ENCODE peak calls at places on chromosome 2, in four cellular contexts. Q, R, Z and P are unnamed samples.

GRCh38 chr2:23199115-23199918 is 185.7 kb upstream of the KLHL29 start:
- DNase-seq in Z (no peak), Q (no peak), R (peak; percentile 30), P (no peak)

GRCh38 chr2:220580113-220580512 is 952.7 kb downstream of the SLC4A3 start:
- DNase-seq in Q (no peak), Z (no peak), R (no peak), P (no peak)

GRCh38 chr2:216735086-216735485 is 39.7 kb upstream of the IGFBP5 start:
- DNase-seq in R (peak; percentile 54), Z (no peak), Q (no peak), P (no peak)

GRCh38 chr2:134372141-134372540 is 118.3 kb downstream of the MGAT5 start:
- DNase-seq in Z (no peak), R (no peak), Q (no peak), P (no peak)

GRCh38 chr2:177724398-177725287 is 332.1 kb downstream of the AGPS start:
- DNase-seq in Z (peak; percentile 37), Q (peak; percentile 64), R (peak; percentile 53), P (no peak)

GRCh38 chr2:2291500-2292260 is 39.4 kb downstream of the MYT1L start:
- DNase-seq in Q (no peak), R (no peak), Z (no peak), P (peak; percentile 41)

GRCh38 chr2:107025869-107026380 is 140.0 kb upstream of the ST6GAL2 start:
- DNase-seq in R (peak; percentile 56), Z (no peak), Q (no peak), P (no peak)

GRCh38 chr2:53252115-53252514 is 515.5 kb upstream of the CHAC2 start:
- DNase-seq in Q (no peak), Z (no peak), R (no peak), P (no peak)

GRCh38 chr2:86020984-86021383 is 84.7 kb downstream of the POLR1A start:
- DNase-seq in Q (no peak), R (no peak), Z (no peak), P (no peak)

GRCh38 chr2:80048296-80048695 is 256.3 kb downstream of the LRRTM1 start:
- DNase-seq in Q (no peak), R (no peak), Z (no peak), P (no peak)
- TF ChIP-seq CTCF in Q (no peak), R (no peak), Z (no peak), P (no peak)

GRCh38 chr2:171347158-171347557 is 86.6 kb downstream of the METTL8 start:
- DNase-seq in Q (no peak), R (no peak), Z (no peak), P (no peak)
- TF ChIP-seq CTCF in Q (no peak), R (no peak), Z (no peak), P (no peak)

DNA sequence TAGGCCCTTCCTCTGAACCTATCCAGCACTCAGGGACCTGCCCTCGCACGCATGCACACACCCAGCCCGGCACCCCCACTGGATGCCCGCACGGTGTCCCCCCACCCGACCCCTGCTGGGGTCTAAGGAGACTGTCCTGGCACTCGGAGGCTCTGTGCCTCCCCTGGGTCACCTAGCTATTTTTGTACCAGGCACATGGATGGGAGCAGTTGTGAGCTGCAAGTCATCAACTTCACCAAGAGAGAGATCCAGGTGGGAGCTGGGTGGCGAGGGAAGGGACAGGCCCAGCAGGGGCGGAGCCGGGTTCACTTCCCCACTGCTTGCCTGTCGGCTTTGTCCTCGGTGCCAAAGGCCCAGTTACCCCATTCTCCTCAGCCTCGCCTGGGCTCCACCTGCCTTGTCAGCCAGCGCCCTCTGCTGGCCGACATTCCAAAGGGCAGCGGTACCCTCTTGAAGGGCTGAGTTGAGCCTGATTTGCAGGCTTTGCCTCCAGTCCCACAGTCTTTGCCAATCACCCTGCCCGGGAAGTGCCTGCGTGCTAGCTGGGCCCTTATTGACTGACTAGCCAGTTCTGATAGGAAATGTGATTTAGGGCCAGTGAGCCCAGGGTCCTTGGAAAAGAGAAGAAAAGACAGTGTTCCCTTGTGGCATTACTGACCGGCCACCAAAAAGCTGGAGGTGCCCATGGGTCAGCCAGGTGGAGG is 5.8 kb downstream of the NT5DC4 start:
- DNase-seq in Q (peak; percentile 95), Z (peak; percentile 88), R (peak; percentile 89), P (peak; percentile 97)
- TF ChIP-seq CTCF in Q (peak; percentile 95), Z (peak; percentile 97), R (peak; percentile 96), P (peak; percentile 99)

DNA sequence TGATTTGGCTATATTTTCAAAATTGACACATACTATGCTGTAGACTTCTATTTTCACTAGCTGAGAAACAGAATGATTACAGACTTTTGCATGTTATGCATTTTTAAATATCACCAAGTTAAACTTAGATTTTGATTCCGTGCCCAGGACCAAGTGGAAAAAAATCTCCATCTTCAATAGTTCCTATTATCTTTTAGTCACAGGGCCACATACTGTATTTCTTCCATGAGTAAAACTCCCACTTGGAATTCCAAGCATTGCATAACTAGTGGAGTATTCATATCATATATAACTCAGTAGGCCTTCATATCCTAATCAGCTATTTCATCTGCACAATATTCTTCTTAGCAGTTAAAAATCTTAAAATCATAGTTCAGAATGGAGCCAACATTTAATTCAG is 470.9 kb downstream of the ARHGAP15 start:
- DNase-seq in Q (no peak), R (no peak), Z (no peak), P (no peak)
- TF ChIP-seq CTCF in Q (no peak), R (no peak), Z (no peak), P (no peak)

GRCh38 chr2:37992631-37993030 is 67.5 kb downstream of the RMDN2 start:
- DNase-seq in Q (no peak), Z (no peak), R (no peak), P (no peak)

GRCh38 chr2:37997629-37998028 is 72.5 kb downstream of the RMDN2 start:
- DNase-seq in R (peak; percentile 46), Q (no peak), Z (no peak), P (no peak)

GRCh38 chr2:37993135-37993534 is 68.0 kb downstream of the RMDN2 start:
- DNase-seq in Q (no peak), R (peak; percentile 38), Z (no peak), P (no peak)
- TF ChIP-seq CTCF in Q (no peak), R (peak; percentile 29), Z (no peak), P (no peak)

GRCh38 chr2:112722816-112723555 is 2.2 kb downstream of the NT5DC4 start:
- DNase-seq in R (no peak), Q (no peak), Z (no peak), P (no peak)

GRCh38 chr2:112725545-112726457 is 5.0 kb downstream of the NT5DC4 start:
- DNase-seq in Q (peak; percentile 34), R (no peak), Z (no peak), P (no peak)

GRCh38 chr2:112723995-112724394 is 3.2 kb downstream of the NT5DC4 start:
- DNase-seq in Z (no peak), Q (no peak), R (no peak), P (no peak)

GRCh38 chr2:112723556-112723940 is 2.7 kb downstream of the NT5DC4 start:
- DNase-seq in R (no peak), Z (no peak), Q (no peak), P (no peak)

GRCh38 chr2:112724611-112725525 is 4.0 kb downstream of the NT5DC4 start:
- DNase-seq in Z (no peak), Q (peak; percentile 37), R (no peak), P (no peak)
- TF ChIP-seq CTCF in Z (no peak), Q (no peak), R (peak; percentile 25), P (peak; percentile 11)

GRCh38 chr2:20179755-20180594 is 45.0 kb downstream of the SDC1 start:
- DNase-seq in Q (peak; percentile 90), R (no peak), Z (no peak), P (no peak)
- TF ChIP-seq CTCF in Q (peak; percentile 58), R (no peak), Z (no peak), P (no peak)

GRCh38 chr2:46329340-46329739 is 32.1 kb downstream of the EPAS1 start:
- DNase-seq in Q (no peak), Z (no peak), R (no peak), P (no peak)

GRCh38 chr2:46327627-46328026 is 30.4 kb downstream of the EPAS1 start:
- DNase-seq in Q (no peak), R (no peak), Z (no peak), P (no peak)

GRCh38 chr2:46328316-46328715 is 31.1 kb downstream of the EPAS1 start:
- DNase-seq in R (no peak), Z (no peak), Q (no peak), P (no peak)

GRCh38 chr2:46331099-46331766 is 34.0 kb downstream of the EPAS1 start:
- DNase-seq in Z (no peak), Q (no peak), R (peak; percentile 54), P (no peak)

GRCh38 chr2:46329803-46330775 is 32.9 kb downstream of the EPAS1 start:
- DNase-seq in Q (peak; percentile 73), Z (no peak), R (peak; percentile 97), P (no peak)
- TF ChIP-seq CTCF in Q (no peak), Z (no peak), R (no peak), P (no peak)

GRCh38 chr2:176079285-176079830 is 4.4 kb downstream of the EVX2 start:
- DNase-seq in R (no peak), Q (no peak), Z (no peak), P (no peak)

GRCh38 chr2:176078440-176079284 is 5.1 kb downstream of the EVX2 start:
- DNase-seq in Z (no peak), Q (no peak), R (no peak), P (no peak)

GRCh38 chr2:176080540-176081355 is 3.0 kb downstream of the EVX2 start:
- DNase-seq in Z (no peak), Q (peak; percentile 43), R (no peak), P (no peak)

GRCh38 chr2:176081451-176081992 is 2.2 kb downstream of the EVX2 start:
- DNase-seq in Z (no peak), R (no peak), Q (no peak), P (no peak)

DNA sequence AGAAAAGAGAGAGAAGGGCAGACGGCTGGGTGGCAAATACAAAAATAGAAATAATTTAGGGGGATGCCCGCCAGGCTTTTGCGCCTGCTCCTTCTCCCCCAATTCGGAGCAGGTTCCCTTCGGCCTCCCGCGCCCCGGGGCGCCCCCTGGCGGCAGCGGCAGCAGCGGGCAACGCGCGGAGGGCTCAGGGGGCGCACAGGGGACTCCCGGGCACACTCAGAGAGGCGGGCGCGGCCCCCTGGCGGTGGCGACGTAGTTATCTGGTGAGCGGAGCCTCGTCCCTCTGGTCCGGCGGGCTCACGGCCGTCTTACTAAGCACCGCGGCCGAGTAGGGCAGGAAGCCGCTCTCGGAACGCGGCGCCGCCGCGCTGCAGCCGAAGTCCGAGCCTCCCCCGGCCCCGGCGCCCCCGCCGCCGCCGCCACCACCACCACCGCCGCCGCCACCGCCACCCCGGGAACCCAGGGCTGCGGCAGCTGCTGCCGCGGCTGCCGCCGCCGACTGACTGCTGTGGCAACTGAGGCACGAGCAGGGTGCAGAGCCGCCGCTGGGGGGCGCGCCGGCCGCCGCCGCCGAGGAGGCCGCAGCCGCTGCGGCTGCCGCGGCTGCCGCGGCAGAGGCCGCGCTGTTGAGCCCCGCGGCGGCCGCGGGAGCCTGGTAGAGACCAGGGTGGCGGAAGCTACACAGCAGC is 3.8 kb downstream of the EVX2 start:
- DNase-seq in Q (peak; percentile 59), Z (no peak), R (peak; percentile 54), P (no peak)
- TF ChIP-seq CTCF in Q (peak; percentile 75), Z (no peak), R (peak; percentile 38), P (peak; percentile 67)

GRCh38 chr2:83234291-83234690 is 1224.8 kb downstream of the SUCLG1 start:
- DNase-seq in Z (no peak), Q (no peak), R (no peak), P (no peak)
- TF ChIP-seq CTCF in Z (no peak), Q (no peak), R (no peak), P (no peak)